ENCODE peak calls at places on chromosomes 12 and 14, in four cellular contexts. One of them, this sample, is unnamed.

GRCh38 chr14:92491782-92492181 is 21.8 kb upstream of the RIN3 start:
- DNase-seq in cardiac fibroblast: no peak
- DNase-seq in CD4-positive, alpha-beta T cell: no peak
- DNase-seq in endothelial cell: no peak
- DNase-seq in this sample: no peak

GRCh38 chr14:93951798-93952540 is 24.4 kb downstream of the ASB2 start:
- DNase-seq in cardiac fibroblast: no peak
- DNase-seq in CD4-positive, alpha-beta T cell: no peak
- DNase-seq in endothelial cell: no peak
- DNase-seq in this sample: no peak

GRCh38 chr14:21382095-21382494 is 1.7 kb downstream of the SUPT16H start:
- DNase-seq in cardiac fibroblast: no peak
- DNase-seq in CD4-positive, alpha-beta T cell: no peak
- DNase-seq in endothelial cell: no peak
- DNase-seq in this sample: no peak

GRCh38 chr14:32319368-32320049 is 9.6 kb upstream of the AKAP6 start:
- DNase-seq in cardiac fibroblast: peak
- DNase-seq in CD4-positive, alpha-beta T cell: no peak
- DNase-seq in endothelial cell: no peak
- DNase-seq in this sample: no peak

GRCh38 chr14:35927727-35928126 is 101.6 kb downstream of the BRMS1L start:
- DNase-seq in cardiac fibroblast: no peak
- DNase-seq in CD4-positive, alpha-beta T cell: no peak
- DNase-seq in endothelial cell: no peak
- DNase-seq in this sample: no peak

GRCh38 chr12:67483871-67484554 is 164.5 kb upstream of the DYRK2 start:
- DNase-seq in cardiac fibroblast: no peak
- DNase-seq in CD4-positive, alpha-beta T cell: no peak
- DNase-seq in endothelial cell: no peak
- DNase-seq in this sample: no peak

GRCh38 chr12:6700646-6701051 is at the start of gene PIANP:
- DNase-seq in cardiac fibroblast: peak
- DNase-seq in CD4-positive, alpha-beta T cell: peak
- DNase-seq in endothelial cell: peak
- DNase-seq in this sample: no peak

GRCh38 chr12:109290061-109290460 is 19.0 kb downstream of the FOXN4 start:
- DNase-seq in cardiac fibroblast: no peak
- DNase-seq in CD4-positive, alpha-beta T cell: no peak
- DNase-seq in endothelial cell: no peak
- DNase-seq in this sample: no peak

GRCh38 chr12:74644681-74645080 is 107.0 kb downstream of the ATXN7L3B start:
- DNase-seq in cardiac fibroblast: no peak
- DNase-seq in CD4-positive, alpha-beta T cell: no peak
- DNase-seq in endothelial cell: no peak
- DNase-seq in this sample: no peak

GRCh38 chr12:52249041-52249461 is 16.0 kb downstream of the KRT7 start:
- DNase-seq in cardiac fibroblast: peak
- DNase-seq in CD4-positive, alpha-beta T cell: no peak
- DNase-seq in endothelial cell: no peak
- DNase-seq in this sample: no peak

GRCh38 chr12:89461190-89461589 is 63.4 kb downstream of the GALNT4 start:
- DNase-seq in cardiac fibroblast: peak
- DNase-seq in CD4-positive, alpha-beta T cell: no peak
- DNase-seq in endothelial cell: no peak
- DNase-seq in this sample: no peak

GRCh38 chr12:31536672-31537071 is 54.3 kb downstream of the DENND5B start:
- DNase-seq in cardiac fibroblast: peak
- DNase-seq in CD4-positive, alpha-beta T cell: no peak
- DNase-seq in endothelial cell: no peak
- DNase-seq in this sample: no peak

GRCh38 chr12:116125981-116126566 is 151.4 kb downstream of the MED13L start:
- DNase-seq in cardiac fibroblast: peak
- DNase-seq in CD4-positive, alpha-beta T cell: no peak
- DNase-seq in endothelial cell: no peak
- DNase-seq in this sample: no peak

GRCh38 chr14:103628684-103629502 is at the start of gene KLC1:
- DNase-seq in cardiac fibroblast: peak
- DNase-seq in CD4-positive, alpha-beta T cell: peak
- DNase-seq in endothelial cell: peak
- DNase-seq in this sample: no peak

GRCh38 chr12:132451836-132452195 is 38.1 kb upstream of the FBRSL1 start:
- DNase-seq in cardiac fibroblast: no peak
- DNase-seq in CD4-positive, alpha-beta T cell: no peak
- DNase-seq in endothelial cell: no peak
- DNase-seq in this sample: no peak

GRCh38 chr12:45660330-45660729 is 69.2 kb upstream of the ARID2 start:
- DNase-seq in cardiac fibroblast: peak
- DNase-seq in CD4-positive, alpha-beta T cell: no peak
- DNase-seq in endothelial cell: no peak
- DNase-seq in this sample: peak

GRCh38 chr12:29073631-29074239 is 75.3 kb upstream of the FAR2 start:
- DNase-seq in cardiac fibroblast: peak
- DNase-seq in CD4-positive, alpha-beta T cell: no peak
- DNase-seq in endothelial cell: peak
- DNase-seq in this sample: peak

GRCh38 chr12:88388566-88389269 is 191.6 kb downstream of the KITLG start:
- DNase-seq in cardiac fibroblast: peak
- DNase-seq in CD4-positive, alpha-beta T cell: no peak
- DNase-seq in endothelial cell: no peak
- DNase-seq in this sample: no peak

DNA sequence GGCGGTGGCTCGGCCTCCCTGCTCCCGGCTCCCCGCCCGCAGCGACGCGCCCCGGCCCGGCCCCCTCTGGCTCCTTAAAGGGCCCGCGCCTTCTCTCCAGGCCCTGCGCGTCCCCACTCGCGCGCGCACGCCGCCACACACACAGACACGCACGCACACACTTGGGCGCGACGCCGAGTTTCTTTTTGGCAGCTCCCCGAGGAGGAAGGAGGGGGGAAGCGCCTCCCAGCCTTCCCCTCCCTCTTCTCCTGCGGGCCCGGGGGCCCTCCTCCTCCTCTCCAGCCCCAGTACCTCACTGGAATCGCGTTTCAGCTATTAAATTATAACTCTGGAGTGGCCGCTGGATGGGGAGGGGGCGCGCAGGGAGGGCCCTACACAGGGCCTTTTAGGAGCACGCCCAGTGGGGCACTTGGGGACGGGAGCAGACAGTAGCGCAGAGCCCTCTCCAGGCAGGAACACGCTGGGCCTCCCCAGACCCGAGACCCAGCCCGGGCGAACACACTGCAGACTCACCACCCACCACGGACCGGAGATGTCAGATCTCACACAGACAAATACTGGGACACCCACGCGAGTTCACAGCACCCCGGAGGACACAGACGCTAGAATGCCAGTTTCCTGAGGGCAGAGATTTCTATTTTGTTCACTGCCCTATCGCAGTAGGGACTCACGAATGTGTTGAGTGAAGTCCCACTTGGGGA is 411 bp upstream of the NCOR2 start:
- DNase-seq in cardiac fibroblast: peak
- DNase-seq in CD4-positive, alpha-beta T cell: peak
- DNase-seq in endothelial cell: peak
- DNase-seq in this sample: peak
- TF ChIP-seq CTCF in cardiac fibroblast: no peak
- TF ChIP-seq CTCF in CD4-positive, alpha-beta T cell: no peak
- TF ChIP-seq CTCF in endothelial cell: no peak
- TF ChIP-seq CTCF in this sample: no peak

DNA sequence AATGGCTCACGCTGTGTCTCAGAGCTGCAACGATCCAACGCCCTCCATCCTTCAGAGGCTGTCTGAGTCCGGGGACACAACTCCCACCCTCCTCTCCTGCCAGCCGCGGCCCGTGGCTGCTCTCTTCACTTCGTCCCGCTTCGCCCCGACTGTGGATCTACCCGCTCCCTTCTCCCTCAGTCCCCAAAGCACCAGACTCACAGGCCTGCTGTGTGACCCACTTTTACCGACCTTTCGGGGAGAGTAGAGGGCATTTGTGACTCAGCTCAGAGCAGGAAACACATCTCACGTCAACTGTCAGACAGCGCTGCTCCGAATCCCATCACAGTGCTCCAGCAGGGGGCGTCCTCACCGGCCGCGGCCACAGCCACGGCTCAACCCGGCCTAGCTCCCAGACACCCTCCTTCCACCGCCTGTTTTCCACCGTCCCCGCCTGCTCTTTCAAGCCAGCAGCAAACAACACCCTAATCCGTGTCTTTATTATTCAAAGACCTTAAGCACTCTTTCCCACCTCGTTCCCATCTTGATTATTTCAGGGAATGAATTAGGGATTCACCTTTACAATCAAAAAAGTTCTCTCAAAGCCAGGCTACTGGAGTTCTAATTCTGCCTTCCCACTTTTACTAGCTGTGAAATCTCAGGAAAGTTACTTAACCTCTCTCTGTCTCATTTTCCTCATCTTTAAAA is 5.0 kb upstream of the AQP2 start:
- DNase-seq in cardiac fibroblast: peak
- DNase-seq in CD4-positive, alpha-beta T cell: peak
- DNase-seq in endothelial cell: peak
- DNase-seq in this sample: peak
- TF ChIP-seq CTCF in cardiac fibroblast: peak
- TF ChIP-seq CTCF in CD4-positive, alpha-beta T cell: peak
- TF ChIP-seq CTCF in endothelial cell: peak
- TF ChIP-seq CTCF in this sample: peak

DNA sequence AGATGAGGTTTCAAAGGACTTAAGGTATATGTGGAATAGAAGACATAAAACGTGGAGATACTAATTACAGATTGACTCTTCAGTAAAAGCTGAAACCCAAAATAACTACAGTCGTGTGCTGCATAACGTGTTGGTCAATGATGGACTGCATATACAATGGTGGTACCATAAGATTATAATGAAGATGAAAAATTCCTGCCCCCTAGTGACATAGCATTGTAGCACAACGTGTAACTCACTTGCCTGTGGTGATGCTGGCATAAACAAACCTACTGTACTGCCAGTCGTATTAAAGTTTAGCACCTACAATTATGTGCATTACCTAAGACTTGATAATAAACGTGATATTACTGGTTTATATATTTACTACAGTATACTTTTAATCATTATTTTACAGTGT is 150.3 kb downstream of the LRRK2 start:
- DNase-seq in cardiac fibroblast: peak
- DNase-seq in CD4-positive, alpha-beta T cell: no peak
- DNase-seq in endothelial cell: no peak
- DNase-seq in this sample: no peak
- TF ChIP-seq CTCF in cardiac fibroblast: peak
- TF ChIP-seq CTCF in CD4-positive, alpha-beta T cell: no peak
- TF ChIP-seq CTCF in endothelial cell: peak
- TF ChIP-seq CTCF in this sample: no peak

GRCh38 chr12:107130830-107131760 is 37.7 kb upstream of the CRY1 start:
- DNase-seq in cardiac fibroblast: no peak
- DNase-seq in CD4-positive, alpha-beta T cell: no peak
- DNase-seq in endothelial cell: no peak
- DNase-seq in this sample: no peak

GRCh38 chr12:107134558-107134957 is 41.2 kb upstream of the CRY1 start:
- DNase-seq in cardiac fibroblast: no peak
- DNase-seq in CD4-positive, alpha-beta T cell: peak
- DNase-seq in endothelial cell: peak
- DNase-seq in this sample: no peak

GRCh38 chr12:107135177-107135576 is 41.8 kb upstream of the CRY1 start:
- DNase-seq in cardiac fibroblast: no peak
- DNase-seq in CD4-positive, alpha-beta T cell: no peak
- DNase-seq in endothelial cell: no peak
- DNase-seq in this sample: no peak

GRCh38 chr12:107131832-107132616 is 38.7 kb upstream of the CRY1 start:
- DNase-seq in cardiac fibroblast: peak
- DNase-seq in CD4-positive, alpha-beta T cell: no peak
- DNase-seq in endothelial cell: peak
- DNase-seq in this sample: peak

DNA sequence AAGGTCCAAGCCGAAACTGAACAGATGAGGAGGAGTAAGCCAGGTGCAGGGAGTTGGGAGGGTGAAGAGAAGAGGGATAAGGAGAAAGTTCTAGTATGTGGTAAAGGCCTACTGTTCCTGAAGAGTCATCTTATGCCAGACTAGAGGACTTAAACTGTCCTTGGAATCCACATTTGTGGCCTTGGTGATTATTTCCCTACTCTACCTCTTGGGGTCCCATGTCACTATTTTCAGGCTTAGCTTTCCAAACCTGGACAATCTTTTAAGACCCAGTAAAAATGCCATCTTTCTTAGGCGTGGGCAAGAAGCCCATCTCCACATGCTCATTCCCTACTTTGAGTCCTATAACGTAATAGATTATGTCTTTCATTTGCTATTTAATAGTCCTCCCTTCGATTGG is 40.1 kb upstream of the CRY1 start:
- DNase-seq in cardiac fibroblast: no peak
- DNase-seq in CD4-positive, alpha-beta T cell: no peak
- DNase-seq in endothelial cell: no peak
- DNase-seq in this sample: no peak
- TF ChIP-seq CTCF in cardiac fibroblast: no peak
- TF ChIP-seq CTCF in CD4-positive, alpha-beta T cell: no peak
- TF ChIP-seq CTCF in endothelial cell: no peak
- TF ChIP-seq CTCF in this sample: peak

GRCh38 chr12:20967756-20968155 is 157.3 kb downstream of the SLCO1B3 start:
- DNase-seq in cardiac fibroblast: no peak
- DNase-seq in CD4-positive, alpha-beta T cell: no peak
- DNase-seq in endothelial cell: no peak
- DNase-seq in this sample: no peak
- TF ChIP-seq CTCF in cardiac fibroblast: no peak
- TF ChIP-seq CTCF in CD4-positive, alpha-beta T cell: no peak
- TF ChIP-seq CTCF in endothelial cell: no peak
- TF ChIP-seq CTCF in this sample: no peak

DNA sequence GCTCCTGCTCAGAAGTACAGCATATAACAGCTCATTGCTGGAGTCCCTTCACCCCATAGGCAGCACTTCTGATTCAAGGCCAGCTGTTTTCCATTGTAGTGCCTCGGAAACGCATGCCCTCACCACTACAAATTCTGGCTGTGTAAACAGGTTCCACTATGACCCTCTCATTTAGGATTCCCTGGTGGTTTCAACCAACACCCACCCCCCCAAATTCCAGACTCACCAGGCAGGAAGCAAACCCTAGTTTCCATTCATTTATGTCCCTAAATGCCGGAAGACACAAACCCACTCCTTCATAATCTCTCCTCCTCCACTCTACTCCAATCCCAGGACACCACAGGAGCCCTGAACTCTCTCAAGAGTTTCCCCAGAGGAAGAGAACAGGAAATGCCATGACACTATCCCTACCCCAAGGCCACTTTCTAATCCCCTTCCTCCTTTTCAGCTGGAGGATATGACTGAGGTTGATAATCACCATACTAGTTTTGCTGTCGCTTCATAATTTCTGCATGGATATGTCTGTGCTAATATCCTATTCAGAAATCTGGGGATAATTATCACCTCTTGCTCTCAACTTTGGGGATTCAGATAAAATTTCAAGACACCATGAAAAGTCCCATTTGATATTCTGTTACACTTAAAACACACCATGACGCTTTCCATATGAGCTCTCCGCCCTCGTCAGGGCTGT is 75.8 kb upstream of the TMPO start:
- DNase-seq in cardiac fibroblast: peak
- DNase-seq in CD4-positive, alpha-beta T cell: no peak
- DNase-seq in endothelial cell: peak
- DNase-seq in this sample: no peak
- TF ChIP-seq CTCF in cardiac fibroblast: no peak
- TF ChIP-seq CTCF in CD4-positive, alpha-beta T cell: no peak
- TF ChIP-seq CTCF in endothelial cell: no peak
- TF ChIP-seq CTCF in this sample: no peak

GRCh38 chr12:107760817-107761501 is at the start of gene PRDM4:
- DNase-seq in cardiac fibroblast: peak
- DNase-seq in CD4-positive, alpha-beta T cell: peak
- DNase-seq in endothelial cell: peak
- DNase-seq in this sample: peak
- TF ChIP-seq CTCF in cardiac fibroblast: no peak
- TF ChIP-seq CTCF in CD4-positive, alpha-beta T cell: no peak
- TF ChIP-seq CTCF in endothelial cell: peak
- TF ChIP-seq CTCF in this sample: no peak

GRCh38 chr14:96584199-96584906 is 82.2 kb downstream of the PAPOLA start:
- DNase-seq in cardiac fibroblast: peak
- DNase-seq in CD4-positive, alpha-beta T cell: peak
- DNase-seq in endothelial cell: peak
- DNase-seq in this sample: peak
- TF ChIP-seq CTCF in cardiac fibroblast: no peak
- TF ChIP-seq CTCF in CD4-positive, alpha-beta T cell: no peak
- TF ChIP-seq CTCF in endothelial cell: peak
- TF ChIP-seq CTCF in this sample: peak